ENCODE peak calls at places on chromosomes 13 and 19, in ten cellular contexts. U, T, W, Q, X, D, K, J, F and N are unnamed samples.

GRCh38 chr13:36453518-36453917 is 21.2 kb downstream of the CCNA1 start:
- DNase-seq in W (no peak), D (peak), X (no peak), Q (no peak), T (no peak), U (no peak), K (no peak), F (no peak), J (peak), N (peak)

GRCh38 chr19:45169602-45170001 is 8.4 kb downstream of the TRAPPC6A start:
- DNase-seq in F (no peak), D (no peak), X (no peak), Q (no peak), K (no peak), T (no peak), W (no peak), J (no peak), U (no peak), N (no peak)

GRCh38 chr19:18390075-18390909 is 4.3 kb downstream of the GDF15 start:
- DNase-seq in K (no peak), Q (no peak), X (no peak), W (no peak), J (peak), D (peak), U (no peak), T (no peak), F (no peak), N (peak)

GRCh38 chr13:113904411-113904810 is 40.5 kb upstream of the GAS6 start:
- DNase-seq in D (peak), W (no peak), J (peak), Q (no peak), F (peak), T (no peak), X (peak), K (no peak), U (no peak), N (peak)

GRCh38 chr19:46022061-46022430 is 807 bp downstream of the PGLYRP1 start:
- DNase-seq in D (no peak), K (no peak), T (no peak), W (no peak), X (no peak), F (no peak), J (no peak), Q (no peak), U (no peak), N (no peak)

GRCh38 chr13:80131204-80131603 is 209.7 kb downstream of the SPRY2 start:
- DNase-seq in X (peak), D (peak), K (no peak), T (peak), Q (peak), F (peak), U (peak), W (no peak), J (peak), N (peak)

GRCh38 chr13:91181892-91182291 is 165.6 kb upstream of the MIR17HG start:
- DNase-seq in T (no peak), W (no peak), U (no peak), K (no peak), J (no peak), F (no peak), Q (no peak), D (no peak), X (no peak), N (no peak)

GRCh38 chr19:23916991-23917390 is 2.3 kb downstream of the ZNF726 start:
- DNase-seq in U (no peak), W (peak), X (no peak), Q (no peak), F (no peak), J (no peak), K (no peak), D (peak), T (no peak), N (peak)

GRCh38 chr13:111460548-111461444 is 140.4 kb downstream of the TEX29 start:
- DNase-seq in J (peak), W (peak), Q (peak), K (no peak), T (peak), D (peak), X (no peak), F (peak), U (peak), N (peak)

GRCh38 chr13:112733661-112734379 is 44.0 kb downstream of the ATP11A start:
- DNase-seq in J (no peak), W (no peak), T (no peak), X (no peak), U (no peak), Q (no peak), D (no peak), F (peak), K (no peak), N (no peak)

GRCh38 chr19:14073232-14073924 is 792 bp downstream of the MISP3 start:
- DNase-seq in Q (peak), F (peak), X (peak), T (peak), D (peak), J (peak), K (peak), W (peak), U (peak), N (peak)

GRCh38 chr13:86918682-86919081 is 752.5 kb upstream of the SLITRK5 start:
- DNase-seq in U (no peak), K (no peak), W (no peak), X (no peak), T (no peak), D (no peak), J (no peak), F (no peak), Q (no peak), N (no peak)

GRCh38 chr13:113169277-113170272 is 11.1 kb downstream of the PROZ start:
- DNase-seq in K (no peak), D (no peak), Q (no peak), W (no peak), J (no peak), T (no peak), X (no peak), F (no peak), U (no peak), N (no peak)

GRCh38 chr13:99155821-99156220 is 44.8 kb upstream of the UBAC2 start:
- DNase-seq in U (no peak), T (no peak), Q (no peak), J (no peak), D (no peak), F (no peak), W (no peak), K (no peak), X (no peak), N (no peak)

GRCh38 chr13:103287659-103288058 is 221.4 kb upstream of the SLC10A2 start:
- DNase-seq in D (no peak), U (no peak), T (no peak), X (no peak), K (no peak), J (no peak), Q (no peak), F (no peak), W (peak), N (peak)

GRCh38 chr13:46504036-46504435 is 48.9 kb upstream of the LRCH1 start:
- DNase-seq in W (no peak), T (no peak), D (no peak), U (no peak), X (no peak), K (no peak), J (no peak), Q (no peak), F (no peak), N (no peak)

GRCh38 chr19:55681131-55682087 is 6.4 kb downstream of the EPN1 start:
- DNase-seq in F (no peak), D (no peak), J (no peak), U (no peak), Q (no peak), T (no peak), W (no peak), X (no peak), K (no peak), N (peak)

GRCh38 chr19:12052571-12053169 is at the start of gene ZNF878:
- DNase-seq in D (peak), Q (peak), J (peak), X (peak), T (peak), F (peak), K (no peak), W (peak), U (peak), N (peak)

GRCh38 chr19:30390356-30390988 is 18.3 kb downstream of the ZNF536 start:
- DNase-seq in Q (no peak), U (no peak), T (no peak), D (no peak), J (no peak), W (no peak), F (no peak), X (no peak), K (no peak), N (no peak)

GRCh38 chr19:6700586-6701316 is 19.7 kb downstream of the C3 start:
- DNase-seq in D (no peak), W (no peak), Q (no peak), T (peak), K (no peak), U (no peak), J (no peak), F (no peak), X (no peak), N (no peak)

GRCh38 chr13:110254151-110254679 is 52.7 kb downstream of the COL4A1 start:
- DNase-seq in X (no peak), K (no peak), Q (no peak), J (no peak), D (peak), F (no peak), U (no peak), T (no peak), W (no peak), N (peak)

GRCh38 chr13:75415720-75416119 is 66.2 kb downstream of the TBC1D4 start:
- DNase-seq in Q (no peak), J (no peak), F (no peak), W (peak), D (peak), T (no peak), X (no peak), U (peak), K (no peak), N (peak)

GRCh38 chr19:42069619-42070293 is at the start of gene GRIK5:
- DNase-seq in F (peak), U (no peak), W (no peak), X (no peak), T (no peak), Q (no peak), J (no peak), K (no peak), D (no peak), N (no peak)

GRCh38 chr13:109567315-109567714 is 219.1 kb downstream of the IRS2 start:
- DNase-seq in K (no peak), D (no peak), J (no peak), X (no peak), W (no peak), T (no peak), F (no peak), Q (no peak), U (no peak), N (peak)

GRCh38 chr19:14459703-14460102 is 15.5 kb downstream of the PTGER1 start:
- DNase-seq in K (no peak), X (no peak), F (no peak), Q (no peak), U (no peak), W (no peak), T (no peak), D (no peak), J (no peak), N (no peak)

GRCh38 chr13:55244991-55245644 is 1895.6 kb upstream of the PRR20A start:
- DNase-seq in W (no peak), K (no peak), U (no peak), T (no peak), X (no peak), Q (peak), J (no peak), D (peak), F (peak), N (no peak)

GRCh38 chr13:99961634-99962033 is 9.9 kb downstream of the ZIC5 start:
- DNase-seq in K (no peak), D (no peak), X (no peak), W (no peak), J (no peak), F (no peak), U (no peak), Q (no peak), T (no peak), N (no peak)

GRCh38 chr13:109093988-109094387 is 464.6 kb downstream of the MYO16 start:
- DNase-seq in J (no peak), D (no peak), X (no peak), W (no peak), K (no peak), F (no peak), Q (no peak), U (no peak), T (no peak), N (no peak)

GRCh38 chr13:36628986-36629385 is 44.8 kb upstream of the SERTM1 start:
- DNase-seq in F (no peak), Q (no peak), D (no peak), W (no peak), T (no peak), X (no peak), U (no peak), J (no peak), K (no peak), N (no peak)

GRCh38 chr13:41361501-41361900 is 50.4 kb downstream of the NAA16 start:
- DNase-seq in D (no peak), J (no peak), U (no peak), F (no peak), T (no peak), Q (no peak), W (no peak), K (no peak), X (no peak), N (peak)

GRCh38 chr19:952049-952679 is 26.3 kb downstream of the ARID3A start:
- DNase-seq in U (no peak), J (no peak), T (no peak), K (no peak), D (no peak), X (no peak), W (no peak), F (no peak), Q (no peak), N (no peak)

GRCh38 chr13:91135949-91136348 is 211.5 kb upstream of the MIR17HG start:
- DNase-seq in D (no peak), K (no peak), X (no peak), J (no peak), U (no peak), W (no peak), F (no peak), T (no peak), Q (no peak), N (no peak)

GRCh38 chr13:66553391-66553790 is 676.7 kb downstream of the PCDH9 start:
- DNase-seq in Q (no peak), U (no peak), D (no peak), W (no peak), K (no peak), X (no peak), F (no peak), T (no peak), J (no peak), N (peak)

GRCh38 chr13:23087884-23088283 is 92.9 kb upstream of the SGCG start:
- DNase-seq in J (peak), K (no peak), W (peak), X (no peak), T (no peak), D (peak), U (no peak), Q (peak), F (peak), N (peak)

GRCh38 chr13:37618554-37618953 is 20.0 kb upstream of the POSTN start:
- DNase-seq in J (no peak), X (no peak), T (no peak), U (no peak), F (no peak), D (peak), Q (no peak), W (peak), K (no peak), N (peak)

GRCh38 chr19:14059093-14059480 is 2.8 kb downstream of the PALM3 start:
- DNase-seq in J (no peak), F (peak), Q (peak), U (no peak), T (no peak), K (no peak), X (peak), D (no peak), W (no peak), N (no peak)

GRCh38 chr13:30421093-30422055 is 919 bp upstream of the UBE2L5 start:
- DNase-seq in Q (peak), K (peak), F (peak), D (peak), W (peak), J (peak), X (peak), T (peak), U (peak), N (peak)

GRCh38 chr13:20580257-20580656 is 13.3 kb downstream of the IFT88 start:
- DNase-seq in K (no peak), W (no peak), D (no peak), J (no peak), Q (no peak), U (no peak), X (no peak), F (no peak), T (no peak), N (peak)